ENCODE peak calls at places on chromosome 21, in seven cellular contexts. Y is OCI-LY7; X is fibroblast of lung; V is CD8-positive, alpha-beta T cell; W is HCT116; S is AG04450; Q is left ventricle myocardium inferior. Z is an unnamed sample.

GRCh38 chr21:44329086-44329889 is 9.9 kb downstream of the CFAP410 start:
- DNase-seq in Y (no peak), X (no peak), V (no peak), W (no peak), S (no peak), Q (no peak), Z (no peak)

GRCh38 chr21:22145555-22145954 is 1147.3 kb downstream of the NCAM2 start:
- DNase-seq in Y (no peak), X (no peak), V (no peak), W (no peak), S (no peak), Q (no peak), Z (no peak)

GRCh38 chr21:17045214-17045835 is 467.5 kb upstream of the CXADR start:
- DNase-seq in Y (peak), X (peak), V (no peak), W (no peak), S (peak), Q (no peak), Z (no peak)

GRCh38 chr21:31630062-31630711 is 29.3 kb upstream of the SOD1 start:
- DNase-seq in Y (no peak), X (peak), V (no peak), W (peak), S (peak), Q (no peak), Z (no peak)

GRCh38 chr21:14826630-14827029 is 238.2 kb downstream of the NRIP1 start:
- DNase-seq in Y (no peak), X (no peak), V (no peak), W (no peak), S (no peak), Q (no peak), Z (no peak)

GRCh38 chr21:16976132-16976666 is 536.6 kb upstream of the CXADR start:
- DNase-seq in Y (no peak), X (peak), V (no peak), W (no peak), S (no peak), Q (no peak), Z (no peak)

GRCh38 chr21:44354775-44355771 is 1.7 kb downstream of the TRPM2 start:
- DNase-seq in Y (peak), X (no peak), V (no peak), W (no peak), S (no peak), Q (no peak), Z (no peak)

GRCh38 chr21:34004013-34004938 is 69.1 kb upstream of the MRPS6 start:
- DNase-seq in Y (no peak), X (peak), V (no peak), W (no peak), S (peak), Q (no peak), Z (no peak)

GRCh38 chr21:31201548-31201947 is 142.5 kb downstream of the TIAM1 start:
- DNase-seq in Y (no peak), X (peak), V (no peak), W (no peak), S (no peak), Q (no peak), Z (no peak)

GRCh38 chr21:44279621-44280260 is 5.9 kb upstream of the AIRE start:
- DNase-seq in Y (no peak), X (no peak), V (no peak), W (no peak), S (no peak), Q (no peak), Z (no peak)

GRCh38 chr21:25331286-25331685 is 276.0 kb downstream of the MRPL39 start:
- DNase-seq in Y (no peak), X (peak), V (no peak), W (no peak), S (no peak), Q (no peak), Z (no peak)

GRCh38 chr21:17602874-17603273 is 9.8 kb downstream of the BTG3 start:
- DNase-seq in Y (no peak), X (peak), V (no peak), W (no peak), S (no peak), Q (no peak), Z (no peak)

GRCh38 chr21:42146821-42147220 is 72.1 kb upstream of the ABCG1 start:
- DNase-seq in Y (no peak), X (no peak), V (no peak), W (no peak), S (no peak), Q (no peak), Z (no peak)

GRCh38 chr21:22020221-22020620 is 1022.0 kb downstream of the NCAM2 start:
- DNase-seq in Y (no peak), X (peak), V (no peak), W (no peak), S (no peak), Q (no peak), Z (no peak)

GRCh38 chr21:36825683-36826082 is 126.8 kb downstream of the SIM2 start:
- DNase-seq in Y (no peak), X (no peak), V (no peak), W (no peak), S (no peak), Q (no peak), Z (no peak)

GRCh38 chr21:30707409-30707808 is 11.2 kb downstream of the KRTAP21-3 start:
- DNase-seq in Y (no peak), X (no peak), V (no peak), W (no peak), S (no peak), Q (no peak), Z (no peak)

GRCh38 chr21:29376556-29376955 is 77.8 kb downstream of the BACH1 start:
- DNase-seq in Y (peak), X (peak), V (peak), W (peak), S (no peak), Q (no peak), Z (peak)

GRCh38 chr21:29377266-29377665 is 78.5 kb downstream of the BACH1 start:
- DNase-seq in Y (no peak), X (no peak), V (no peak), W (no peak), S (no peak), Q (no peak), Z (no peak)

GRCh38 chr21:29372063-29372802 is 73.5 kb downstream of the BACH1 start:
- DNase-seq in Y (peak), X (peak), V (peak), W (peak), S (peak), Q (no peak), Z (peak)

GRCh38 chr21:29371464-29371863 is 72.7 kb downstream of the BACH1 start:
- DNase-seq in Y (no peak), X (no peak), V (no peak), W (no peak), S (no peak), Q (no peak), Z (no peak)

GRCh38 chr21:29374481-29374880 is 75.8 kb downstream of the BACH1 start:
- DNase-seq in Y (no peak), X (no peak), V (no peak), W (no peak), S (no peak), Q (no peak), Z (no peak)
- H3K27ac ChIP-seq in Y (no peak), X (no peak), V (no peak), W (no peak), S (no peak), Q (no peak), Z (no peak)

GRCh38 chr21:32994305-32994704 is 31.4 kb upstream of the OLIG2 start:
- DNase-seq in Y (peak), X (peak), V (no peak), W (no peak), S (no peak), Q (no peak), Z (no peak)
- TF ChIP-seq CTCF in Y (peak), X (peak), V (no peak), W (peak), S (peak), Q (peak), Z (peak)

GRCh38 chr21:45982256-45982757 is 737 bp downstream of the COL6A1 start:
- DNase-seq in Y (no peak), X (no peak), V (no peak), W (no peak), S (no peak), Q (no peak), Z (no peak)

GRCh38 chr21:45985471-45986315 is 4.1 kb downstream of the COL6A1 start:
- DNase-seq in Y (no peak), X (no peak), V (no peak), W (no peak), S (no peak), Q (peak), Z (no peak)

GRCh38 chr21:45984584-45985095 is 3.1 kb downstream of the COL6A1 start:
- DNase-seq in Y (no peak), X (no peak), V (no peak), W (no peak), S (no peak), Q (no peak), Z (no peak)

GRCh38 chr21:45982758-45983731 is 1.5 kb downstream of the COL6A1 start:
- DNase-seq in Y (no peak), X (no peak), V (no peak), W (no peak), S (no peak), Q (peak), Z (no peak)

GRCh38 chr21:45983981-45984551 is 2.5 kb downstream of the COL6A1 start:
- DNase-seq in Y (no peak), X (no peak), V (no peak), W (no peak), S (no peak), Q (peak), Z (no peak)
- H3K27ac ChIP-seq in Y (no peak), X (peak), V (no peak), W (no peak), S (no peak), Q (peak), Z (no peak)

GRCh38 chr21:41133896-41134522 is 34.0 kb upstream of the BACE2 start:
- DNase-seq in Y (peak), X (peak), V (no peak), W (peak), S (no peak), Q (no peak), Z (no peak)
- TF ChIP-seq CTCF in Y (peak), X (peak), V (no peak), W (peak), S (peak), Q (peak), Z (no peak)

DNA sequence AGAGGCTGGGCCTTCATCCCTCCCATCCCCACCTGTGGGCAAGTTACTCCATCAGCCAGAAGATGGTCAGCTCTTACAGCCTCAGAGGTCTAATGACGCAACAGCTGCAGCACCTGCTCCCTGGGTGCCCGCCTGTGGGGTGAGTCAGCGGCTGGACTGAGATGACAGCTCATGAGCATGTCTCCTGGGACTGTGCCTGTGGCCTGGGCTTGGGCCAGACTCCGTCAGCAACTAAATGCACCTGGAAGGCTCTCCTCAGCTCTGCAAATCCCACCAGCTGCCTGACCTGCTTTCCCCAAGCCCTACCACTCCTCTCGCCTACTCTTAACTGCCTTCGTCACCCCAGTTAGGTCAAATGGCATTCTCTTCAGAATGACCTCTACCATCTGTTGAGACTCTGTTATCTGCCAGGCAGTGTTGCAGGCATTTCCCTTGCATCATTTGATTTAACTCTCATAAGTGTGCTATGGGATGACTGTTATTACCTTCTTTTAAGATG is 47.7 kb downstream of the ETS2 start:
- DNase-seq in Y (peak), X (peak), V (no peak), W (peak), S (peak), Q (no peak), Z (no peak)
- H3K27ac ChIP-seq in Y (no peak), X (no peak), V (no peak), W (no peak), S (peak), Q (no peak), Z (no peak)

Z was measured in CD4-positive, alpha-beta T cell.